ENCODE peak calls at places on chromosomes 12 and 14, in seven cellular contexts. P is ELF-1, N is SIG-M5, L is endothelial cell, O is foreskin fibroblast, F is fibroblast of pulmonary artery, G is thoracic aorta. H is an unnamed sample.

GRCh38 chr12:68037616-68038255 is 48.5 kb downstream of the IFNG-AS1 start:
- DNase-seq in P (no peak), N (no peak), L (no peak), F (no peak), O (peak; percentile 17), G (no peak), H (no peak)

GRCh38 chr14:81529391-81529790 is 4.3 kb downstream of the SEL1L start:
- DNase-seq in F (peak; percentile 36), P (no peak), L (no peak), N (no peak), G (no peak), O (peak; percentile 54), H (no peak)

GRCh38 chr12:108854055-108854452 is 3.3 kb downstream of the SSH1 start:
- DNase-seq in O (peak; percentile 94), F (peak; percentile 96), P (peak; percentile 17), N (no peak), G (no peak), L (no peak), H (no peak)

GRCh38 chr12:108021949-108022522 is 107.1 kb upstream of the WSCD2 start:
- DNase-seq in F (no peak), O (no peak), G (no peak), L (no peak), N (no peak), P (no peak), H (no peak)

GRCh38 chr14:40656301-40656700 is 950.4 kb upstream of the LRFN5 start:
- DNase-seq in P (no peak), O (no peak), G (no peak), N (no peak), L (no peak), F (no peak), H (no peak)

GRCh38 chr12:103422328-103422727 is 73.4 kb downstream of the C12orf42 start:
- DNase-seq in G (no peak), L (no peak), F (no peak), N (no peak), O (no peak), P (no peak), H (no peak)

GRCh38 chr12:41230756-41231155 is 42.6 kb downstream of the PDZRN4 start:
- DNase-seq in N (no peak), G (no peak), L (no peak), F (no peak), P (no peak), O (no peak), H (no peak)

GRCh38 chr14:68230941-68231717 is 411.6 kb downstream of the RAD51B start:
- DNase-seq in O (peak; percentile 74), G (no peak), P (no peak), N (no peak), L (no peak), F (peak; percentile 75), H (no peak)

GRCh38 chr12:130978785-130979184 is 25.1 kb downstream of the ADGRD1 start:
- DNase-seq in O (no peak), L (no peak), P (no peak), F (no peak), N (no peak), G (no peak), H (no peak)

GRCh38 chr14:89466939-89467338 is 49.9 kb upstream of the FOXN3 start:
- DNase-seq in N (no peak), P (no peak), L (no peak), O (no peak), G (no peak), F (no peak), H (no peak)

GRCh38 chr12:113149361-113150150 is at the start of gene CFAP73:
- DNase-seq in L (peak; percentile 79), O (peak; percentile 84), G (no peak), F (peak; percentile 85), P (peak; percentile 97), N (no peak), H (peak; percentile 96)

GRCh38 chr12:78963439-78964222 is 99.1 kb downstream of the SYT1 start:
- DNase-seq in G (no peak), O (peak; percentile 76), F (peak; percentile 24), P (no peak), L (no peak), N (no peak), H (no peak)

GRCh38 chr14:95189400-95190162 is 32.3 kb upstream of the DICER1 start:
- DNase-seq in N (no peak), O (no peak), P (no peak), L (no peak), F (peak; percentile 55), G (no peak), H (no peak)

GRCh38 chr14:87306770-87307169 is 686.2 kb downstream of the GALC start:
- DNase-seq in F (no peak), N (no peak), L (no peak), O (peak; percentile 9), G (no peak), P (no peak), H (no peak)

H was measured in ecto neural progenitor cell.